ENCODE peak calls at places on chromosomes 5 and 9, in six cellular contexts. D is GM12892, J is K562, I is HCT116, W is upper lobe of left lung, C is breast epithelium. H is an unnamed sample.

GRCh38 chr9:29701536-29701935 is 2128.3 kb upstream of the C9orf72 start:
- DNase-seq in D (no peak), J (no peak), I (no peak), W (no peak), C (no peak), H (no peak)

GRCh38 chr5:87079219-87079618 is 188.5 kb upstream of the RASA1 start:
- DNase-seq in D (no peak), J (no peak), I (no peak), W (no peak), C (no peak), H (no peak)

GRCh38 chr5:35783551-35783950 is 73.1 kb upstream of the IL7R start:
- DNase-seq in D (no peak), J (no peak), I (no peak), W (no peak), C (no peak), H (no peak)

GRCh38 chr9:133737071-133737773 is 930 bp downstream of the SARDH start:
- DNase-seq in D (no peak), J (no peak), I (no peak), W (peak), C (no peak), H (peak)

GRCh38 chr5:66989286-66989685 is 207.3 kb downstream of the CD180 start:
- DNase-seq in D (no peak), J (no peak), I (no peak), W (no peak), C (no peak), H (no peak)

GRCh38 chr9:81771606-81772005 is 82.3 kb upstream of the TLE1 start:
- DNase-seq in D (no peak), J (no peak), I (no peak), W (no peak), C (no peak), H (no peak)

GRCh38 chr5:127810014-127810413 is 106.8 kb downstream of the CCDC192 start:
- DNase-seq in D (no peak), J (no peak), I (no peak), W (no peak), C (no peak), H (no peak)

GRCh38 chr9:116482740-116483139 is 204.4 kb upstream of the TRIM32 start:
- DNase-seq in D (no peak), J (no peak), I (no peak), W (peak), C (no peak), H (peak)

GRCh38 chr5:134647750-134648424 is 698 bp upstream of the SEC24A start:
- DNase-seq in D (no peak), J (no peak), I (peak), W (no peak), C (no peak), H (no peak)

GRCh38 chr9:92947268-92948031 is at the start of gene FGD3:
- DNase-seq in D (no peak), J (no peak), I (no peak), W (peak), C (no peak), H (no peak)

GRCh38 chr9:16064701-16065230 is 511.9 kb downstream of the CCDC171 start:
- DNase-seq in D (no peak), J (no peak), I (no peak), W (no peak), C (no peak), H (no peak)

GRCh38 chr5:116300016-116300601 is 215.3 kb downstream of the COMMD10 start:
- DNase-seq in D (no peak), J (no peak), I (no peak), W (no peak), C (no peak), H (no peak)

GRCh38 chr5:31581498-31582099 is 49.5 kb downstream of the C5orf22 start:
- DNase-seq in D (no peak), J (peak), I (peak), W (no peak), C (no peak), H (no peak)

GRCh38 chr9:36207546-36208012 is 16.9 kb downstream of the CLTA start:
- DNase-seq in D (no peak), J (no peak), I (no peak), W (no peak), C (no peak), H (no peak)

GRCh38 chr5:161086456-161086855 is 234.4 kb upstream of the ATP10B start:
- DNase-seq in D (no peak), J (no peak), I (no peak), W (no peak), C (no peak), H (no peak)

GRCh38 chr9:81372628-81373191 is 316.6 kb downstream of the TLE1 start:
- DNase-seq in D (no peak), J (no peak), I (no peak), W (no peak), C (no peak), H (no peak)

GRCh38 chr9:34310205-34310604 is 18.9 kb downstream of the KIF24 start:
- DNase-seq in D (no peak), J (no peak), I (no peak), W (no peak), C (no peak), H (no peak)

GRCh38 chr9:115891929-115892328 is 261.7 kb upstream of the PAPPA start:
- DNase-seq in D (no peak), J (no peak), I (no peak), W (no peak), C (no peak), H (no peak)

GRCh38 chr5:143008809-143009521 is 238.8 kb downstream of the ARHGAP26 start:
- DNase-seq in D (no peak), J (no peak), I (peak), W (no peak), C (no peak), H (no peak)

GRCh38 chr9:78307360-78307759 is 10.4 kb downstream of the PSAT1 start:
- DNase-seq in D (no peak), J (no peak), I (no peak), W (no peak), C (no peak), H (no peak)

DNA sequence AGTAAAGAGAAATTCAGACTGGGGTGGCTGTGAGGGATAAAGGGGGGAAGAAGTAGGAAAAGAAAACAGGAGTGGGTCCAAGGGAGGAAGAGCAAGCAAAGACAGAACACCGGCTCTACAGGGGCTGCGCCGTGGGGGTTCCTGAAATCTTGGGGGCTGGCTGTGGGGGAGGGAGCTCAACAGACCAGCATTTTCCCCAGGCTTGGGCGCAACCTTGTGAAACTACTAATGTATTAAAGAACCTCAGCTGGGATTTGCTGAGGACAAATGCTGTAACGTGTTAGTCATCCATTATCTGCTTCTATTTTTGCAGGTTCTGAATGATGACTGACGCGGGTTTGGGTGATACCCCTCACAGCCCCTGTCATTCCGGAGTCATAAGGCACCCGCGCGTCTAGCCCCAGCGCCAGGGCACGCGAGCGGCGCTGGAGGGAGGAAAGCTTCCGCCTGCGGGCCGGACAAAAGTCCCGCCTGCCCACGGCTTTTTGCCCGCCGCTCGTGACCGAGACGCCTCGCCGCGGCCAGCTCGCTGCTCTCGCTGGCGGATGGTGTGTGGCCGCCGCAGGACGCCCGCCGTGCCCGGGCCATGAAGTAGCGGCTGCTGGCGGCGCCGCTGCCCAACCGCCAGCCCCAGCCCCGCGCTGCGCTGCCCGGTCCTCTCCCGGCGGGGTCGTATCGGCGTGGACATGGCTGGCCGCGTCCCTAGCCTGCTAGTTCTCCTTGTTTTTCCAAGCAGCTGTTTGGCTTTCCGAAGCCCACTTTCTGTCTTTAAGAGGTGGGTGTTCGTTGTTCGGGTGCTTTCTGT is 110.6 kb downstream of the PAM start:
- DNase-seq in D (peak), J (no peak), I (peak), W (peak), C (no peak), H (no peak)
- TF ChIP-seq POLR2A in D (peak), J (no peak), I (peak), W (peak), C (no peak), H (peak)

GRCh38 chr9:14813336-14814020 is 90.9 kb upstream of the CER1 start:
- DNase-seq in D (no peak), J (no peak), I (no peak), W (no peak), C (no peak), H (no peak)
- TF ChIP-seq POLR2AphosphoS5 in D (no peak), J (no peak), I (no peak), W (no peak), C (no peak), H (no peak)

DNA sequence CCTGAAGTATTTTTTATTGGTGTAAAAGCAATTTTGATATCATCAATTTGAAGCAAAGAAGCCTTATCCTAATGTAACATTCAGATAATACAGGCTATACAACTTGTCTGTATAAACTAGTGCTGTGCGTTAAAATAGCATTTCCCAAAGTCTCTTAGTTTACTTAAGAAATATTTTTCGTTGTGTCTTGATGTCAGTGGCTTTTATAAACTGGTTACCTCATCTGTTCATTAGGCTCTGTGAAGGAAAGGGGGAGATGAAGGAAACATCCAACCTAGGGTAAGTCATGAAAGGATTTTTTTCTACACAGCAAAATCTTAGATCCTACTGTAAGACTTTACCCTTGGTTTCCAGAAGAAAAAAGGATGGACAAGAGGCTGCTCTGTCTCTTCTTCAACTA is 272.9 kb downstream of the PJA2 start:
- DNase-seq in D (no peak), J (no peak), I (no peak), W (no peak), C (no peak), H (no peak)
- TF ChIP-seq POLR2A in D (no peak), J (no peak), I (no peak), W (no peak), C (no peak), H (no peak)

GRCh38 chr5:131379071-131379538 is 115.3 kb downstream of the CDC42SE2 start:
- DNase-seq in D (no peak), J (no peak), I (no peak), W (no peak), C (no peak), H (no peak)

GRCh38 chr5:131381011-131381410 is 117.2 kb downstream of the CDC42SE2 start:
- DNase-seq in D (no peak), J (no peak), I (no peak), W (no peak), C (no peak), H (no peak)

GRCh38 chr5:131377785-131378325 is 114.0 kb downstream of the CDC42SE2 start:
- DNase-seq in D (no peak), J (no peak), I (no peak), W (no peak), C (no peak), H (no peak)

GRCh38 chr5:131381792-131382191 is 117.9 kb downstream of the CDC42SE2 start:
- DNase-seq in D (no peak), J (no peak), I (no peak), W (no peak), C (no peak), H (no peak)

DNA sequence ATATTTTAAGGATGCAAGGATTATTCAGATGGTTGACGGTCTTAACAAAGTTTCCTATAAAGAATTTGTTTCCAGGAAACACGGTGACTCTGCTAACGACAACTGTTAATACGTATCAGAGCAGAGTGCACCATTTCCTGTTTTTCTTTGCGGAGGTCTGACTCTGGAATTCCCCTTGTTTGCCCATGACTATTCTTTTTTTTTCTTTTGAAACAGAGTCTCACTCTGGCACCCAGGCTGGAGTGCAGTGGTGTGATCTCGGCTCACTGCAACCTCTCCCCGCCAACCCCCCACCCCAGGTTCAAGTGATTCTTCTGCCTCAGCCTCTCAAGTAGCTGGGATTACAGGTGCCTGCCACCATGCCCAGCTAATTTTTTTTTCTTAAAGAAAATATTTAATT is 115.9 kb downstream of the CDC42SE2 start:
- DNase-seq in D (no peak), J (no peak), I (no peak), W (no peak), C (no peak), H (no peak)
- TF ChIP-seq POLR2AphosphoS5 in D (peak), J (no peak), I (no peak), W (peak), C (no peak), H (no peak)

DNA sequence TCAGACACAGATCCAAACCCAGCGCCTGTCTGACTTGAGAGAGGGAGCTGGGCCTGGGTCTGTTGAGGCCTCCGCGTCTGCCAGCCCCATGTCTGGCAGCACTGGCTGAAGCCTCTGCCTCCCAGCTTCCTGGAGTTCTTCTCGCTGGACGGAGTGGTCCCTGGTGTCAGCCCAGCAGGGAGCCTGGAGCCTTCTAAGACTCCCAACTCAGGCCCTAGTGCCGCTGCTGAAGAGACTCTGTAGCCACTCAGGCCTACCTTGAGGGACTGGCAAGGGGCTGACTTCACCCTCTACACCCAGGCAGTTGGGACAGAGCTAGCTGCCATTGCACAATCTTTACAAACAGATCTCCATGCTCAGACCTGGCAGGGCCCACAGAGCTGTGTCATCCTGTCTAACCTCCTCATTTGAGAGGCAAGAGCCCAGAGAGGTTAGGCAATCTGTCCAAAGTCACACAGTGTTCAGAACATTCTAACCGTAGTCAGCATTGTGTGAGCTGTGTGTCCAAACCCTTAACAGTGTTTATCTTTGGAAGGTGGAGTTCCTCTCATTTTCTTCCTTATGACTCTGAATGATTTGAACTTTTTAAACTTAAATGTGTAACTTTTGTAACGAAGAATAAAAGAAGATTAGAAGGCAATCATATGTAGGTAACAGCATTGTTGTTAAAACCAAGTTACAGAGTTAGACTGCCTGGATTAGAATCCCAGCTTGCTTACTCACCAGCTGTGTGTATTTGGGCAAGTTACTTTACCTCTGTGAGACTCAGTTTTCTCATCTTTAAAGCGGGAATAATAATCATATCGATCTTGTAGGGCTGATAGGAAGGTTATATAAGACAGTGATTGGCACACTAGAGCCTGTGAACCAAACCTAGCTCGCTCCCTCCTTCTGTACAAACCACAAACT is 4.6 kb upstream of the DUSP1 start:
- DNase-seq in D (no peak), J (no peak), I (no peak), W (peak), C (peak), H (no peak)
- TF ChIP-seq POLR2A in D (no peak), J (no peak), I (no peak), W (no peak), C (no peak), H (no peak)

DNA sequence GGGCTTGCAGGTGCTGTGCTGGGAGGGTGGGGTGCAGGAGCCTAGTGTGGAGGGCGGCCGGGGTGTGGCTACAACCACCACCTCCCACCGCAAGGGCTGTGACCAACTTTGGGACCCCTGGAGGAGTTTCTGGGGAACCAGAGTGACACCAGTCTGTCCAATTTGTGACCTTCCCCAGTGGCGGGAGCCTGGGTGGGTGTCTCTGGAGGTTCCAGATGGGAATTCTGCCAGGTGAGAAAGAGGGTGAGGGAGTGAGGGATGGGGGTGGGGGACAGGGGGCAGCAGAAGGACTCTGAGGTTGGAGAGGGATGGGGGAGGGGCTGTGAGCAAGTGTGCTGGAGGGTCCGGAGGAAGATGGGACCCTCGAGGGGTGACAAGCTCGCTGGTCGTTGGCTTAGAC is 4.2 kb upstream of the CACNA1B start:
- DNase-seq in D (no peak), J (peak), I (no peak), W (peak), C (no peak), H (no peak)
- TF ChIP-seq POLR2AphosphoS5 in D (no peak), J (no peak), I (no peak), W (no peak), C (no peak), H (no peak)

GRCh38 chr9:19224563-19224962 is 5.9 kb upstream of the DENND4C start:
- DNase-seq in D (no peak), J (no peak), I (no peak), W (no peak), C (no peak), H (no peak)

GRCh38 chr9:19221326-19221725 is 9.2 kb upstream of the DENND4C start:
- DNase-seq in D (no peak), J (no peak), I (no peak), W (no peak), C (no peak), H (no peak)

DNA sequence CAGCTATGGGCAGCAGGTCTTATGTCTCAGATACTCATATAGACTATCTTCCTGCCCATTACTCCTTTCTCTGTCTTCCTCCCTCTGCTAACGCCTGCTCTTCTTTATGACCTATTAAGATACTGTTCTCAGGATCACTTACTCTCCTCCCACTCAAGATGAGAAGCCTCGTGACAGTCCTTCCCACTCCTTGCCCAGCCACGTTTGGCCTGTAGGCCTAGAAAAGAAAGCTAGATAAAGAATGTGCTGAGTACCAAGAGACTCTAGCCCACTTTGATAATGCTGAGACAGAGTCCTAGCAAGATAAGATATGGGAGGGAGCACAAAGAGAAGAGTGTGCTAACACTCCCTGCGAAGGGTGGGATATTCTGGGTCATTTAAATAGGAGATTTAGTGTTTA is 6.8 kb upstream of the DENND4C start:
- DNase-seq in D (no peak), J (no peak), I (no peak), W (no peak), C (no peak), H (no peak)
- TF ChIP-seq POLR2A in D (no peak), J (no peak), I (no peak), W (no peak), C (no peak), H (no peak)